ENCODE peak calls at places on chromosomes 1 and 21, in four cellular contexts. J is RWPE2, X is esophagus squamous epithelium, F is NCI-H1417. L is an unnamed sample.

GRCh38 chr1:153032677-153033308 is 1.8 kb downstream of the SPRR1B start:
- DNase-seq in J (peak), X (no peak), F (no peak), L (peak)

GRCh38 chr1:93716974-93717373 is 35.3 kb upstream of the BCAR3 start:
- DNase-seq in J (no peak), X (no peak), F (no peak), L (no peak)

GRCh38 chr21:39033878-39034589 is 149.2 kb downstream of the PSMG1 start:
- DNase-seq in J (no peak), X (no peak), F (no peak), L (no peak)

GRCh38 chr21:33588485-33589335 is at the start of gene DONSON:
- DNase-seq in J (peak), X (peak), F (peak), L (peak)

GRCh38 chr1:157691285-157691920 is 9.2 kb downstream of the FCRL3 start:
- DNase-seq in J (no peak), X (no peak), F (peak), L (no peak)

GRCh38 chr1:162404550-162405160 is 7.3 kb downstream of the SH2D1B start:
- DNase-seq in J (no peak), X (no peak), F (no peak), L (no peak)

GRCh38 chr21:38989745-38990423 is 184.2 kb downstream of the ETS2 start:
- DNase-seq in J (no peak), X (no peak), F (peak), L (peak)

GRCh38 chr1:204075116-204075636 is 2.3 kb downstream of the SOX13 start:
- DNase-seq in J (no peak), X (no peak), F (peak), L (no peak)

GRCh38 chr21:45154511-45155508 is 80.4 kb downstream of the ADARB1 start:
- DNase-seq in J (no peak), X (no peak), F (peak), L (no peak)

L was measured in DMS79 treated with DMSO at 0.1 percent for 48 hours.